ENCODE peak calls at places on chromosomes 5 and 9, in seven cellular contexts. F is kidney, D is ovary, I is hepatocyte, X is upper lobe of left lung, Q is stomach, H is A549. W is an unnamed sample.

GRCh38 chr9:126472446-126472845 is 141.3 kb upstream of the LMX1B start:
- DNase-seq in F (no peak), D (no peak), I (no peak), X (no peak), Q (no peak), H (no peak), W (no peak)

GRCh38 chr5:55540024-55540423 is 5.3 kb upstream of the PLPP1 start:
- DNase-seq in F (no peak), D (no peak), I (no peak), X (no peak), Q (no peak), H (no peak), W (no peak)

GRCh38 chr9:34637356-34638137 is at the start of gene SIGMAR1:
- DNase-seq in F (peak), D (peak), I (peak), X (peak), Q (peak), H (peak), W (peak)

GRCh38 chr5:175709276-175709781 is 51.5 kb downstream of the HRH2 start:
- DNase-seq in F (peak), D (no peak), I (no peak), X (peak), Q (peak), H (no peak), W (no peak)

GRCh38 chr9:109973336-109973735 is 193.3 kb downstream of the PALM2AKAP2 start:
- DNase-seq in F (no peak), D (no peak), I (no peak), X (no peak), Q (no peak), H (no peak), W (no peak)

GRCh38 chr9:4297151-4297794 is 2.6 kb downstream of the GLIS3 start:
- DNase-seq in F (peak), D (peak), I (peak), X (no peak), Q (peak), H (peak), W (peak)

GRCh38 chr5:19547640-19548039 is 440.4 kb downstream of the CDH18 start:
- DNase-seq in F (no peak), D (no peak), I (peak), X (no peak), Q (no peak), H (no peak), W (no peak)

GRCh38 chr5:151026674-151027073 is 6.3 kb downstream of the GPX3 start:
- DNase-seq in F (no peak), D (peak), I (no peak), X (peak), Q (no peak), H (no peak), W (no peak)

GRCh38 chr5:133059621-133060020 is 7.8 kb downstream of the HSPA4 start:
- DNase-seq in F (no peak), D (no peak), I (no peak), X (no peak), Q (no peak), H (no peak), W (no peak)

GRCh38 chr5:93909356-93909755 is 168.0 kb upstream of the POU5F2 start:
- DNase-seq in F (no peak), D (no peak), I (no peak), X (no peak), Q (no peak), H (no peak), W (no peak)

GRCh38 chr5:93225748-93226147 is 355.3 kb downstream of the NR2F1-AS1 start:
- DNase-seq in F (no peak), D (peak), I (no peak), X (no peak), Q (no peak), H (no peak), W (no peak)

GRCh38 chr5:169647566-169647965 is 10.5 kb downstream of the DOCK2 start:
- DNase-seq in F (no peak), D (no peak), I (no peak), X (no peak), Q (no peak), H (no peak), W (no peak)

GRCh38 chr5:96691503-96692303 is 29.5 kb downstream of the CAST start:
- DNase-seq in F (no peak), D (no peak), I (peak), X (no peak), Q (no peak), H (no peak), W (no peak)

GRCh38 chr5:96687080-96687479 is 24.9 kb downstream of the CAST start:
- DNase-seq in F (no peak), D (no peak), I (no peak), X (no peak), Q (no peak), H (no peak), W (no peak)

GRCh38 chr5:96690906-96691305 is 28.7 kb downstream of the CAST start:
- DNase-seq in F (no peak), D (no peak), I (no peak), X (no peak), Q (no peak), H (no peak), W (no peak)

GRCh38 chr5:96683810-96684209 is 21.6 kb downstream of the CAST start:
- DNase-seq in F (no peak), D (no peak), I (no peak), X (no peak), Q (no peak), H (no peak), W (no peak)

DNA sequence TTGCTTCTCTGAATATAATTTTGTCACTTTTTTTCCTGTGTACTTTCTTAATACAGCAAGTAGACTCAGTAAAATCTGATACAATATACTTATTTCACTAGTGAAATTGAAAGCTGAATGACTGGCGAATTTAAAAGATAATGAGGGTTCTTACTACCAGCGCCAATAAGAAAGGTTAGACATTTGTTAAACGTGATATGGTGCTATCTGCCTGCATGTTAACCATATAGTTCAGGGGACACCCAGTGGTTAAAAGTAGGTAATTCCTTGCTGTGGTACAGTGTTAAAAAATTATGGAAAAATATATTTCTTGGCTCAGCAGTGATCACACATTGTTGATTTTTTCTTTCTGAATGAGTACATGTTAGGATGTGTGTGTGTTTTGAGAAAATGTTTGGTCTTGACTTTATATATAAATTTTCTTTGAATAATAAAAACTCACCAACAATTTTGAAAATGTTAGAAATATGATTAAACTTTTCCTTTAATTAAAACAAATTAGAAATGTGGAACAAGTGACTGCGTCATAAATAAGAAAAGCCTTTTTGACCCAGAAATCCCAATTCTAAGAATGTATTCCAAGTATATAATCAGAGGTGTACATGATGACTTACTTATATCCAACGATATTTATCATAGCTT is 25.8 kb downstream of the CAST start:
- DNase-seq in F (no peak), D (no peak), I (peak), X (no peak), Q (no peak), H (peak), W (no peak)
- TF ChIP-seq CTCF in F (peak), D (peak), I (peak), X (peak), Q (no peak), H (peak), W (peak)

GRCh38 chr5:172768573-172769323 is 2.2 kb downstream of the DUSP1 start:
- DNase-seq in F (no peak), D (no peak), I (peak), X (peak), Q (peak), H (no peak), W (no peak)
- H3K27ac ChIP-seq in F (peak), D (peak), I (peak), X (peak), Q (peak), H (peak), W (peak)

GRCh38 chr9:131273791-131274673 is 2.3 kb downstream of the FAM78A start:
- DNase-seq in F (peak), D (no peak), I (no peak), X (no peak), Q (no peak), H (no peak), W (no peak)

GRCh38 chr9:131272212-131272611 is 4.1 kb downstream of the FAM78A start:
- DNase-seq in F (peak), D (no peak), I (no peak), X (no peak), Q (no peak), H (no peak), W (no peak)

GRCh38 chr9:131271506-131271931 is 4.8 kb downstream of the FAM78A start:
- DNase-seq in F (peak), D (no peak), I (no peak), X (peak), Q (no peak), H (no peak), W (peak)

GRCh38 chr9:131273146-131273545 is 3.2 kb downstream of the FAM78A start:
- DNase-seq in F (peak), D (no peak), I (no peak), X (peak), Q (no peak), H (no peak), W (no peak)

GRCh38 chr9:131270171-131271015 is 5.9 kb downstream of the FAM78A start:
- DNase-seq in F (peak), D (no peak), I (no peak), X (peak), Q (peak), H (no peak), W (no peak)
- TF ChIP-seq CTCF in F (no peak), D (no peak), I (no peak), X (no peak), Q (no peak), H (no peak), W (no peak)

GRCh38 chr5:97042981-97043380 is 99.4 kb downstream of the LIX1 start:
- DNase-seq in F (peak), D (no peak), I (no peak), X (no peak), Q (no peak), H (no peak), W (no peak)

GRCh38 chr5:97041239-97041638 is 101.2 kb downstream of the LIX1 start:
- DNase-seq in F (no peak), D (no peak), I (no peak), X (no peak), Q (no peak), H (no peak), W (no peak)

GRCh38 chr5:97043511-97043910 is 98.9 kb downstream of the LIX1 start:
- DNase-seq in F (no peak), D (no peak), I (no peak), X (no peak), Q (no peak), H (no peak), W (no peak)

GRCh38 chr5:97046270-97046982 is 96.0 kb downstream of the LIX1 start:
- DNase-seq in F (no peak), D (no peak), I (no peak), X (no peak), Q (no peak), H (no peak), W (no peak)

GRCh38 chr5:97044057-97044456 is 98.4 kb downstream of the LIX1 start:
- DNase-seq in F (peak), D (no peak), I (peak), X (no peak), Q (peak), H (no peak), W (no peak)
- H3K27ac ChIP-seq in F (no peak), D (no peak), I (peak), X (no peak), Q (no peak), H (no peak), W (no peak)

DNA sequence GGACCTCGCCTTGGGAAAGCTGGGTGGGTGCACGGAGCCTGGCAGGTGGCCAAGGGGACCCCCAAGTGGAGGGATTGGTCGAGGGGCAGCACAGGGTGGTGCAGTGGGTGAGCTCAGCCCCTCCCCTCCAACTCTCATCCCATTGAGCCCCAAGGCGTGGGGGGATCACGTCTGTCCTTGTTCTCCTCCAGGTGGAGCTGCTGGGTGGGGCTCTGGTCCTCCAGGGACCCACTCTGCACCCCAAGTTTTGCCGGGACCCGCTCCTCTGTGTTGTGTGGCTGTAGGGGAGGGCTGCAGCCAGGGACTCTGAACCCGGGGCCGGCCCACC is 3.6 kb upstream of the FUT7 start:
- DNase-seq in F (no peak), D (no peak), I (no peak), X (no peak), Q (no peak), H (no peak), W (no peak)
- TF ChIP-seq CTCF in F (no peak), D (no peak), I (no peak), X (no peak), Q (no peak), H (peak), W (no peak)

DNA sequence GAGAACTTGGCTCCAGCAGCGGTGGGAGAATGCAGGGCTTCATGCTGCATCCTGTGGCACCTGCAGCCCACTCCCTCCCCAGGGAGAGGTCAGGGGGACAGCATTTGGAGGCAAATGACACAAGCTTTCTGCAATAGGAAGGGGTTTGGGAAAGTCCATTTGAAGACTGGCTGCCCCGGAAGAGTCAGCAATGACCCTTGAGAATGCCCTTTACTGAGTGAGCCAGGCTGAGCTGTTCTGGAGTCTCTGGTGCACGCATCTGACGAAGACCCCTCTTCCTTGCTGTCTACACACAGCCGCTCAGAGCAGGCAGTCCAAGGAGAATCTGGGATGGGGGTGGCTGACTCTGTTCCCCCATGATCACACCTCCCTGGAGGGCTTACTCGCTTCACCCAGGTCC is 5.5 kb upstream of the NXNL2 start:
- DNase-seq in F (no peak), D (no peak), I (no peak), X (no peak), Q (no peak), H (no peak), W (no peak)
- H3K27ac ChIP-seq in F (peak), D (no peak), I (peak), X (no peak), Q (peak), H (peak), W (no peak)

GRCh38 chr5:168086736-168087135 is 204.7 kb upstream of the WWC1 start:
- DNase-seq in F (no peak), D (no peak), I (no peak), X (no peak), Q (no peak), H (no peak), W (no peak)

GRCh38 chr5:168086104-168086610 is 205.3 kb upstream of the WWC1 start:
- DNase-seq in F (no peak), D (no peak), I (peak), X (no peak), Q (no peak), H (peak), W (no peak)

GRCh38 chr5:168085321-168086040 is 206.0 kb upstream of the WWC1 start:
- DNase-seq in F (no peak), D (no peak), I (no peak), X (no peak), Q (no peak), H (no peak), W (no peak)

GRCh38 chr5:168089201-168089887 is 202.1 kb upstream of the WWC1 start:
- DNase-seq in F (no peak), D (no peak), I (no peak), X (no peak), Q (no peak), H (no peak), W (no peak)

GRCh38 chr5:168088415-168089165 is 202.9 kb upstream of the WWC1 start:
- DNase-seq in F (no peak), D (no peak), I (no peak), X (no peak), Q (no peak), H (no peak), W (no peak)
- TF ChIP-seq CTCF in F (no peak), D (no peak), I (no peak), X (no peak), Q (no peak), H (no peak), W (no peak)

GRCh38 chr9:87585456-87585855 is 87.8 kb downstream of the DAPK1 start:
- DNase-seq in F (no peak), D (no peak), I (no peak), X (no peak), Q (no peak), H (no peak), W (no peak)
- H3K27ac ChIP-seq in F (no peak), D (no peak), I (no peak), X (no peak), Q (no peak), H (no peak), W (no peak)